ENCODE peak calls at places on chromosomes 1 and 21, in six cellular contexts. One of them, this sample, is unnamed.

GRCh38 chr1:150151291-150152181 is 1.8 kb downstream of the PLEKHO1 start:
- DNase-seq in K562: peak; percentile 12
- DNase-seq in SK-N-SH: peak; percentile 42
- DNase-seq in HepG2: no peak
- DNase-seq in H1: no peak
- DNase-seq in GM12878: no peak
- DNase-seq in this sample: no peak

GRCh38 chr1:94058766-94059165 is 62.2 kb downstream of the ABCA4 start:
- DNase-seq in K562: no peak
- DNase-seq in SK-N-SH: no peak
- DNase-seq in HepG2: no peak
- DNase-seq in H1: no peak
- DNase-seq in GM12878: no peak
- DNase-seq in this sample: no peak

GRCh38 chr1:205183676-205184335 is 27.7 kb downstream of the DSTYK start:
- DNase-seq in K562: no peak
- DNase-seq in SK-N-SH: no peak
- DNase-seq in HepG2: no peak
- DNase-seq in H1: no peak
- DNase-seq in GM12878: no peak
- DNase-seq in this sample: no peak

GRCh38 chr1:56934400-56935080 is 31.3 kb downstream of the C8B start:
- DNase-seq in K562: no peak
- DNase-seq in SK-N-SH: no peak
- DNase-seq in HepG2: no peak
- DNase-seq in H1: no peak
- DNase-seq in GM12878: no peak
- DNase-seq in this sample: no peak

GRCh38 chr1:90414201-90414600 is 302.9 kb downstream of the BARHL2 start:
- DNase-seq in K562: no peak
- DNase-seq in SK-N-SH: no peak
- DNase-seq in HepG2: no peak
- DNase-seq in H1: no peak
- DNase-seq in GM12878: no peak
- DNase-seq in this sample: no peak

GRCh38 chr1:244963231-244963826 is 99.0 kb upstream of the HNRNPU start:
- DNase-seq in K562: no peak
- DNase-seq in SK-N-SH: no peak
- DNase-seq in HepG2: no peak
- DNase-seq in H1: no peak
- DNase-seq in GM12878: no peak
- DNase-seq in this sample: no peak

GRCh38 chr21:46205121-46205520 is 20.9 kb upstream of the SPATC1L start:
- DNase-seq in K562: no peak
- DNase-seq in SK-N-SH: peak; percentile 6
- DNase-seq in HepG2: no peak
- DNase-seq in H1: no peak
- DNase-seq in GM12878: no peak
- DNase-seq in this sample: no peak

GRCh38 chr1:61334718-61335589 is 252.6 kb downstream of the NFIA start:
- DNase-seq in K562: peak; percentile 20
- DNase-seq in SK-N-SH: peak; percentile 79
- DNase-seq in HepG2: no peak
- DNase-seq in H1: no peak
- DNase-seq in GM12878: no peak
- DNase-seq in this sample: no peak

GRCh38 chr1:156095906-156096508 is 13.7 kb upstream of the MEX3A start:
- DNase-seq in K562: no peak
- DNase-seq in SK-N-SH: no peak
- DNase-seq in HepG2: no peak
- DNase-seq in H1: no peak
- DNase-seq in GM12878: no peak
- DNase-seq in this sample: no peak

GRCh38 chr1:180560868-180561600 is 2.3 kb downstream of the OVAAL start:
- DNase-seq in K562: no peak
- DNase-seq in SK-N-SH: no peak
- DNase-seq in HepG2: no peak
- DNase-seq in H1: no peak
- DNase-seq in GM12878: no peak
- DNase-seq in this sample: no peak

GRCh38 chr1:18182518-18183160 is 75.0 kb downstream of the IGSF21 start:
- DNase-seq in K562: no peak
- DNase-seq in SK-N-SH: peak; percentile 73
- DNase-seq in HepG2: no peak
- DNase-seq in H1: no peak
- DNase-seq in GM12878: no peak
- DNase-seq in this sample: no peak

GRCh38 chr1:225480825-225481434 is 53.1 kb upstream of the LBR start:
- DNase-seq in K562: peak; percentile 80
- DNase-seq in SK-N-SH: peak; percentile 68
- DNase-seq in HepG2: peak; percentile 36
- DNase-seq in H1: peak; percentile 95
- DNase-seq in GM12878: no peak
- DNase-seq in this sample: peak; percentile 34

GRCh38 chr1:22676916-22677601 is 24.0 kb downstream of the C1QB start:
- DNase-seq in K562: no peak
- DNase-seq in SK-N-SH: no peak
- DNase-seq in HepG2: no peak
- DNase-seq in H1: peak; percentile 50
- DNase-seq in GM12878: no peak
- DNase-seq in this sample: no peak

GRCh38 chr1:25090707-25091422 is 141.4 kb downstream of the SYF2 start:
- DNase-seq in K562: no peak
- DNase-seq in SK-N-SH: no peak
- DNase-seq in HepG2: peak; percentile 13
- DNase-seq in H1: no peak
- DNase-seq in GM12878: no peak
- DNase-seq in this sample: no peak

GRCh38 chr1:54290443-54291184 is 90.6 kb downstream of the MRPL37 start:
- DNase-seq in K562: no peak
- DNase-seq in SK-N-SH: no peak
- DNase-seq in HepG2: peak; percentile 41
- DNase-seq in H1: no peak
- DNase-seq in GM12878: no peak
- DNase-seq in this sample: no peak

GRCh38 chr1:15220024-15220392 is 27.0 kb upstream of the FHAD1 start:
- DNase-seq in K562: no peak
- DNase-seq in SK-N-SH: no peak
- DNase-seq in HepG2: no peak
- DNase-seq in H1: no peak
- DNase-seq in GM12878: no peak
- DNase-seq in this sample: no peak

GRCh38 chr1:3864884-3865283 is 7.6 kb downstream of the DFFB start:
- DNase-seq in K562: no peak
- DNase-seq in SK-N-SH: no peak
- DNase-seq in HepG2: no peak
- DNase-seq in H1: no peak
- DNase-seq in GM12878: peak; percentile 5
- DNase-seq in this sample: no peak

GRCh38 chr1:245843101-245843500 is 664.0 kb downstream of the SMYD3 start:
- DNase-seq in K562: no peak
- DNase-seq in SK-N-SH: no peak
- DNase-seq in HepG2: no peak
- DNase-seq in H1: no peak
- DNase-seq in GM12878: no peak
- DNase-seq in this sample: no peak

GRCh38 chr1:178651742-178652141 is 73.3 kb upstream of the RALGPS2 start:
- DNase-seq in K562: no peak
- DNase-seq in SK-N-SH: no peak
- DNase-seq in HepG2: no peak
- DNase-seq in H1: no peak
- DNase-seq in GM12878: no peak
- DNase-seq in this sample: no peak

GRCh38 chr1:226406401-226406881 is 1.5 kb downstream of the PARP1 start:
- DNase-seq in K562: no peak
- DNase-seq in SK-N-SH: no peak
- DNase-seq in HepG2: peak; percentile 30
- DNase-seq in H1: no peak
- DNase-seq in GM12878: no peak
- DNase-seq in this sample: peak; percentile 43

GRCh38 chr1:228338521-228339051 is 68.0 kb downstream of the TRIM11 start:
- DNase-seq in K562: no peak
- DNase-seq in SK-N-SH: no peak
- DNase-seq in HepG2: no peak
- DNase-seq in H1: peak; percentile 43
- DNase-seq in GM12878: no peak
- DNase-seq in this sample: no peak

GRCh38 chr1:43463461-43463860 is 9.7 kb upstream of the HYI start:
- DNase-seq in K562: no peak
- DNase-seq in SK-N-SH: no peak
- DNase-seq in HepG2: no peak
- DNase-seq in H1: no peak
- DNase-seq in GM12878: no peak
- DNase-seq in this sample: no peak

GRCh38 chr1:9338354-9339250 is 45.9 kb downstream of the SPSB1 start:
- DNase-seq in K562: no peak
- DNase-seq in SK-N-SH: no peak
- DNase-seq in HepG2: no peak
- DNase-seq in H1: no peak
- DNase-seq in GM12878: no peak
- DNase-seq in this sample: no peak

GRCh38 chr1:51819810-51820209 is 58.7 kb downstream of the NRDC start:
- DNase-seq in K562: no peak
- DNase-seq in SK-N-SH: no peak
- DNase-seq in HepG2: no peak
- DNase-seq in H1: no peak
- DNase-seq in GM12878: no peak
- DNase-seq in this sample: no peak

GRCh38 chr1:177907000-177907399 is 62.9 kb downstream of the SEC16B start:
- DNase-seq in K562: no peak
- DNase-seq in SK-N-SH: no peak
- DNase-seq in HepG2: no peak
- DNase-seq in H1: no peak
- DNase-seq in GM12878: no peak
- DNase-seq in this sample: no peak

GRCh38 chr1:48196168-48196716 is 26.3 kb upstream of the SLC5A9 start:
- DNase-seq in K562: no peak
- DNase-seq in SK-N-SH: no peak
- DNase-seq in HepG2: no peak
- DNase-seq in H1: no peak
- DNase-seq in GM12878: no peak
- DNase-seq in this sample: no peak

GRCh38 chr1:91007827-91008226 is 14.0 kb downstream of the ZNF644 start:
- DNase-seq in K562: no peak
- DNase-seq in SK-N-SH: no peak
- DNase-seq in HepG2: no peak
- DNase-seq in H1: no peak
- DNase-seq in GM12878: no peak
- DNase-seq in this sample: no peak

GRCh38 chr21:40680311-40680710 is 166.6 kb downstream of the DSCAM start:
- DNase-seq in K562: no peak
- DNase-seq in SK-N-SH: no peak
- DNase-seq in HepG2: no peak
- DNase-seq in H1: no peak
- DNase-seq in GM12878: no peak
- DNase-seq in this sample: no peak

GRCh38 chr1:226001852-226002666 is 2.9 kb upstream of the SDE2 start:
- DNase-seq in K562: peak; percentile 66
- DNase-seq in SK-N-SH: no peak
- DNase-seq in HepG2: peak; percentile 33
- DNase-seq in H1: no peak
- DNase-seq in GM12878: no peak
- DNase-seq in this sample: peak; percentile 96

GRCh38 chr1:48943393-48943792 is 166.7 kb upstream of the BEND5 start:
- DNase-seq in K562: no peak
- DNase-seq in SK-N-SH: no peak
- DNase-seq in HepG2: no peak
- DNase-seq in H1: no peak
- DNase-seq in GM12878: no peak
- DNase-seq in this sample: no peak

DNA sequence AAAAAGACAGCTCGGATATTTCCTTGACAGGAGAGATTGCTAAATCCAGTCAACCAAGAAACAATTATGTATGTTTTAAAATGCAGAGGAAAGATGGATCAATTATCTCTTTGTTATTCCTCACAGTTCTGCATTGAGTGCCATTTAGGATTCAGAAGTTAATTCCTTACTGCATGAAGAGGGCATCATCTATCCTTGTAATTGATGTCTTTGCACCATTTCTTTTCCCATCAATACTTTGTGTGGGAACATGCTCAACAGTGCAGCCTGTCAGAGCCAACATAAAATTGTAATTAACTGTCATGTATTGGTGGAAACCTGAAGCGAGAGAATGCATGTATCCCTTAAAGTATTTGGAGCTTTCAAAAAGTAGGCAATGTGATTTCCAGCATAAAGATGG is 222.5 kb upstream of the ZP4 start:
- DNase-seq in K562: no peak
- DNase-seq in SK-N-SH: no peak
- DNase-seq in HepG2: no peak
- DNase-seq in H1: no peak
- DNase-seq in GM12878: no peak
- DNase-seq in this sample: no peak
- H3K27ac ChIP-seq in K562: no peak overlapping the region
- H3K27ac ChIP-seq in SK-N-SH: no peak overlapping the region
- H3K27ac ChIP-seq in HepG2: no peak overlapping the region
- H3K27ac ChIP-seq in H1: no peak overlapping the region
- H3K27ac ChIP-seq in GM12878: no peak overlapping the region
- H3K27ac ChIP-seq in this sample: no peak overlapping the region

GRCh38 chr1:21206117-21206516 is 29.4 kb upstream of the EIF4G3 start:
- DNase-seq in K562: no peak
- DNase-seq in SK-N-SH: no peak
- DNase-seq in HepG2: no peak
- DNase-seq in H1: no peak
- DNase-seq in GM12878: no peak
- DNase-seq in this sample: no peak
- TF ChIP-seq GABPA in K562: no peak
- TF ChIP-seq GABPA in SK-N-SH: no peak
- TF ChIP-seq GABPA in HepG2: no peak
- TF ChIP-seq GABPA in H1: no peak
- TF ChIP-seq GABPA in GM12878: no peak
- TF ChIP-seq GABPA in this sample: no peak

GRCh38 chr1:218361298-218362065 is 16.3 kb downstream of the TGFB2 start:
- DNase-seq in K562: peak; percentile 22
- DNase-seq in SK-N-SH: peak; percentile 46
- DNase-seq in HepG2: peak; percentile 66
- DNase-seq in H1: peak; percentile 39
- DNase-seq in GM12878: no peak
- DNase-seq in this sample: no peak
- TF ChIP-seq CTCF in K562: peak; percentile 65
- TF ChIP-seq CTCF in SK-N-SH: peak; percentile 92
- TF ChIP-seq CTCF in HepG2: peak; percentile 82
- TF ChIP-seq CTCF in H1: peak; percentile 67
- TF ChIP-seq CTCF in GM12878: peak; percentile 17
- TF ChIP-seq CTCF in this sample: no peak

DNA sequence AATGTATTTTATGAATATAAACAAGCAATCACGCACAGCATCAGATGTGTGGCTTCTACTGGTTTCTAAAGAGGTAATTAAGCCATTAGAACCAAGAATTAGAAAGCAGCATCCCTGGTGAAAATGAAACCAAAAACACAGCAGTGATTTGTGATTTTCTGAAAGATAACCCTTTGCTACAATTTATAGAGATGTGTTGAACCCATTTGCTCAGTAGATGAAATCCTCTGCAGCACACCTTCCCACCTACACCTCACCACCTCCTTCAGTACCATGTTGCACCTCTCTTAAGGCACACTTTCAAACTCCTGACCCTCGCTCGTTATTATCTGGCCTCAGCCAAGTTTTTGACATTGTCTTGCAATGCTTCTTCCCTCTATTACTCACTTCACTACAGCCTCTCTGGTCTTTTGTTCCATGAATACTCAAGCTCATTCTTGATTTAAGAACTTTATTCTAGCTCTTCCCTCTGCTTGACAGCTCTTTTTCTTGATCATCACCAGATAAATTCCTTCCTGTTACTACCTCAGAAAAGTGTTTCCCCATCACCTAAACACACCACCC is 38.6 kb downstream of the NSL1 start:
- DNase-seq in K562: no peak
- DNase-seq in SK-N-SH: no peak
- DNase-seq in HepG2: no peak
- DNase-seq in H1: no peak
- DNase-seq in GM12878: peak; percentile 39
- DNase-seq in this sample: no peak
- H3K27ac ChIP-seq in K562: no peak overlapping the region
- H3K27ac ChIP-seq in SK-N-SH: no peak overlapping the region
- H3K27ac ChIP-seq in HepG2: no peak overlapping the region
- H3K27ac ChIP-seq in H1: no peak overlapping the region
- H3K27ac ChIP-seq in GM12878: peak overlapping the region; percentile 1
- H3K27ac ChIP-seq in this sample: peak overlapping the region; percentile 16

This sample was measured in HL-60.